ENCODE peak calls at places on chromosomes 2 and 18, in four cellular contexts. Z, Q, G and O are unnamed samples.

GRCh38 chr2:67984600-67984999 is 78.2 kb downstream of the C1D start:
- DNase-seq in Z (no peak), Q (no peak), G (no peak), O (no peak)

GRCh38 chr2:134455426-134455825 is 201.6 kb downstream of the MGAT5 start:
- DNase-seq in G (no peak), Q (no peak), Z (no peak), O (no peak)

GRCh38 chr2:23385748-23386421 is 906 bp downstream of the KLHL29 start:
- DNase-seq in Q (no peak), G (peak; percentile 84), Z (no peak), O (no peak)

GRCh38 chr2:136384541-136385303 is 266.8 kb upstream of the CXCR4 start:
- DNase-seq in Z (peak; percentile 27), Q (peak; percentile 26), G (peak; percentile 38), O (peak; percentile 24)

GRCh38 chr2:191155608-191156071 is 4.8 kb upstream of the STAT4 start:
- DNase-seq in Q (no peak), Z (no peak), G (no peak), O (peak; percentile 43)

GRCh38 chr18:8045890-8046289 is 478.8 kb downstream of the PTPRM start:
- DNase-seq in Z (no peak), G (no peak), Q (no peak), O (no peak)

GRCh38 chr2:135997380-135997779 is 12.0 kb upstream of the DARS1 start:
- DNase-seq in Z (no peak), Q (no peak), G (peak; percentile 70), O (no peak)

GRCh38 chr18:9130195-9130594 is 6.4 kb upstream of the ANKRD12 start:
- DNase-seq in G (no peak), Z (no peak), Q (no peak), O (no peak)

GRCh38 chr2:14427982-14428567 is 204.4 kb upstream of the LRATD1 start:
- DNase-seq in G (no peak), Z (peak; percentile 38), Q (peak; percentile 24), O (no peak)

GRCh38 chr18:9102391-9103216 is at the start of gene NDUFV2:
- DNase-seq in G (peak; percentile 99), Z (peak; percentile 98), Q (peak; percentile 89), O (peak; percentile 96)

GRCh38 chr2:222825031-222825430 is 35.8 kb upstream of the ACSL3 start:
- DNase-seq in Q (no peak), G (no peak), Z (no peak), O (no peak)

GRCh38 chr18:53639696-53640095 is 584.8 kb downstream of the MBD2 start:
- DNase-seq in G (no peak), Q (no peak), Z (no peak), O (no peak)

GRCh38 chr2:134189009-134189717 is 64.7 kb upstream of the MGAT5 start:
- DNase-seq in Z (peak; percentile 71), G (no peak), Q (no peak), O (peak; percentile 95)

GRCh38 chr2:221465776-221466175 is 106.3 kb downstream of the EPHA4 start:
- DNase-seq in G (no peak), Q (no peak), Z (no peak), O (no peak)

GRCh38 chr2:146388757-146389156 is 1456.1 kb upstream of the ACVR2A start:
- DNase-seq in G (no peak), Q (no peak), Z (no peak), O (no peak)

GRCh38 chr2:40658917-40659316 is 207.0 kb upstream of the SLC8A1 start:
- DNase-seq in G (peak; percentile 1), Z (no peak), Q (peak; percentile 35), O (no peak)

GRCh38 chr18:2417861-2418610 is 153.3 kb downstream of the METTL4 start:
- DNase-seq in Q (peak; percentile 16), G (no peak), Z (no peak), O (no peak)

GRCh38 chr2:238449909-238450417 is 23.2 kb downstream of the ASB1 start:
- DNase-seq in Q (no peak), G (no peak), Z (peak; percentile 35), O (no peak)

GRCh38 chr2:191321861-191322662 is 76.9 kb downstream of the MYO1B start:
- DNase-seq in Z (no peak), Q (peak; percentile 50), G (no peak), O (peak; percentile 13)

GRCh38 chr2:121736140-121736461 is 574 bp downstream of the NIFK start:
- DNase-seq in G (no peak), Z (no peak), Q (no peak), O (peak; percentile 23)

GRCh38 chr2:121727950-121728349 is 8.7 kb downstream of the NIFK start:
- DNase-seq in Z (no peak), G (no peak), Q (no peak), O (no peak)

GRCh38 chr2:121735520-121736074 is 1.1 kb downstream of the NIFK start:
- DNase-seq in Q (no peak), Z (no peak), G (no peak), O (peak; percentile 36)

GRCh38 chr2:121727332-121727731 is 9.3 kb downstream of the NIFK start:
- DNase-seq in Q (no peak), Z (no peak), G (no peak), O (no peak)

GRCh38 chr2:121731366-121731765 is 5.3 kb downstream of the NIFK start:
- DNase-seq in G (no peak), Q (no peak), Z (no peak), O (no peak)
- H3K36me3 ChIP-seq in G (peaks cover 32% of the 10 kb centered on the region), Q (peaks cover 70% of the 10 kb centered on the region), Z (peaks cover 6% of the 10 kb centered on the region), O (peaks cover 11% of the 10 kb centered on the region)

DNA sequence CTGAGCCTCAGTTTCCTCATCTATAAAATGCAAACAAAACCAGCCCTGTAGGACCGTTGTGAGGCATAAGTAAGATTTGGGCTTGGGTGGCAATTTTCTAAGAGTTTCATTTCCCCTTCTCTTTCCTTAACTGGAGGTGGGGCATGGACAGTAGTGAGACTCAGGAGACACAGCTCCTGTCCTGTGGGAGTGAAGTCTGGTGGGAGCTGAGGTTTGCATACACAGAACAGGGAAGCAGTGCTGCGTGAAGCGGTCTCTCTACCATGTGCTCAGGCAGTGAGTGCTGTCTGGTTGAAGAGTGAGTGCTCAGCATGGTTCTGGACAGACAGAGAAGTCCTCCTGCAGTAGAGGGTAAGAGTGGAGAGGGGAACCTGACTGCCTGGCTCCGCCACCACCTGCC is 62.3 kb upstream of the MCFD2 start:
- DNase-seq in G (no peak), Z (no peak), Q (no peak), O (no peak)
- H3K4me3 ChIP-seq in G (no peak overlapping the region), Z (no peak overlapping the region), Q (no peak overlapping the region), O (no peak overlapping the region)

DNA sequence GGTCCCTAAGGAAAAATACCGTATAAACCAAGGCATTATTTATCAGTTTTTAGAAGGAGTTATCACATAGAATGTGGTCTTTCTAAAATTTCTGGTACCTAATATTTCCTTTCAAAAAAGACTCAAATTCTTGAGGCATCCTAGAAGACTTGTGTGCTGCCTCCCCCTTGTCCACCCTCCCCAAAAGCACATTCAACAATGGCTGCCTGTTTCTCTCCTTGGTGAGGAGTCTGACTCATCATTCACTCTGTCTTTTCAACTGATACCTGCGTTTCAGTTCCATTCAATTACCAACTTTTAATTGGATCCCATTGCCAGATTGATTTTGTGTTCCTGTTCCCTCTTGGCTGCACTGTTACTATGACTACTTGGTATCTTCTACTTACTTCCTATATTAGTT is 72.8 kb downstream of the XRCC5 start:
- DNase-seq in Z (no peak), G (no peak), Q (no peak), O (no peak)
- H3K36me3 ChIP-seq in Z (no peaks in the 10 kb centered on the region), G (peaks cover 5% of the 10 kb centered on the region), Q (peaks cover 23% of the 10 kb centered on the region), O (no peaks in the 10 kb centered on the region)

GRCh38 chr2:212957184-212957583 is 194.2 kb downstream of the IKZF2 start:
- DNase-seq in G (no peak), Q (no peak), Z (no peak), O (no peak)
- H3K4me3 ChIP-seq in G (no peak overlapping the region), Q (no peak overlapping the region), Z (no peak overlapping the region), O (no peak overlapping the region)

DNA sequence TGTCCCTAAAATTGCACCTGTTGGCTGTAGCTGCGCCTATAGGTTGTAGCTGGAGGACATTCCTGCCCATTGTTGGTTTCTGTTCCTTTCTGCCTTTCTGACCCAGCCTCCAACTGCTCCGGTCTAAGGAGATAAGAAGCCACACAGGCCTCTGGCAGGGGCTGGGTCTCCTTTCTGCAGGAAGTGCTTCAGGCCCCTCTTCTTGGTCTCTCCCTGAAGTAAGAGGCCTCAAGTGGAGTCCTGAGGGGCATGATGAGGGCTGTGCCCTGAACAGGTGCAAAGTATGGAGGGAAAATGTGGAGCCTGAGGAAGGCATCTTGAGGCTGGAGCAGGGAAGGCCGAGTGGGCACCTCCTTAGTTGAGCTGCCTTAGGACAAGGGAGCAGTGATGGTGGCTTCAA is 10.4 kb upstream of the SFTPB start:
- DNase-seq in G (no peak), Z (no peak), Q (no peak), O (no peak)
- H3K36me3 ChIP-seq in G (no peaks in the 10 kb centered on the region), Z (no peaks in the 10 kb centered on the region), Q (no peaks in the 10 kb centered on the region), O (no peaks in the 10 kb centered on the region)

GRCh38 chr18:67265464-67266245 is 250.9 kb downstream of the DSEL start:
- DNase-seq in Q (peak; percentile 43), Z (no peak), G (no peak), O (no peak)
- H3K4me3 ChIP-seq in Q (no peak overlapping the region), Z (no peak overlapping the region), G (no peak overlapping the region), O (no peak overlapping the region)

GRCh38 chr2:84963323-84963691 is 7.7 kb upstream of the KCMF1 start:
- DNase-seq in Q (no peak), G (no peak), Z (no peak), O (no peak)

GRCh38 chr2:84965192-84965516 is 5.8 kb upstream of the KCMF1 start:
- DNase-seq in G (no peak), Z (no peak), Q (no peak), O (no peak)

GRCh38 chr2:84963692-84964405 is 7.1 kb upstream of the KCMF1 start:
- DNase-seq in Z (no peak), Q (peak; percentile 75), G (no peak), O (peak; percentile 93)

GRCh38 chr2:84965827-84966226 is 5.1 kb upstream of the KCMF1 start:
- DNase-seq in G (no peak), Z (no peak), Q (no peak), O (no peak)

DNA sequence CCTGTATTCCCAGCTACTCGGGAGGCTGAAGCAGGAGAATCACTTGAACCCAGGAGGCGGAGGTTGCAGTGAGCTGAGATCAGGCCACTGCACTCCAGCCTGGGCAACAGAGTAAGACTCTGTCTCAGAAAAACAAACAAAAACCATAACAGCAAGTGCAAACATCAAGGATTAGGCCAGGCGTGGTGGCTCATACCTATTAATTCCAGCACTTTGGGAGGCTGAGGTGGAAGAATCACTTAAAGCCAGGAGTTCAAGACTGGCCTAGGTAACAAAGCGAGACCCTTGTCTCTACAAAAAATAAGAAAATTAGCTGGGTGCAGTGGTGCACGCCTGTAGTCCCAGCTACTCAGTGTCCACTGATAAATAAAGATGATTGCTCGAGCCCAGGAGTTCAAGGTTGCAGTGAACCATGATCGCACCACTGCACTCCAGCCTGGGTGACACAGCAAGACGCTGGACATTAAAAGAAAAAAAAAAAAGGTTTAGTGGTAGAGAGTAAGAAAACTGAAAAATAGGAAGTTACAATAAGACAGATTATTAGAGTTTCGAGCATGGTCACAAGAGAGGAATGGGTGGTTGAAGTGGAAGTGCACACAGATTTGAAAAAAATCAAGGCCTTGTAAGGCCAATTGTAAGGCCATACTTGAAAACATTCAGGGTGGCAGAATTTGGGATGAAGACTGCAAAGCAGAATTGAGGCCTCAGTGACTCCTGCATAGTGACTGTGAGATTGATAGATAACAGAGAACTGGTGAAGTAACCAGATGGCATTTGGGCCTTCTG is 6.4 kb upstream of the KCMF1 start:
- DNase-seq in G (no peak), Z (no peak), Q (no peak), O (no peak)
- H3K36me3 ChIP-seq in G (peaks cover 15% of the 10 kb centered on the region), Z (no peaks in the 10 kb centered on the region), Q (no peaks in the 10 kb centered on the region), O (no peaks in the 10 kb centered on the region)

GRCh38 chr2:20052229-20052871 is 922 bp upstream of the LAPTM4A start:
- DNase-seq in Z (no peak), Q (no peak), G (no peak), O (peak; percentile 40)
- H3K4me3 ChIP-seq in Z (peak overlapping the region; percentile 73), Q (peak overlapping the region; percentile 97), G (peak overlapping the region; percentile 67), O (peak overlapping the region; percentile 83)